ENCODE peak calls at places on chromosomes 12 and 14, in four cellular contexts. Y is IMR-90, I is ovary, J is lower lobe of right lung. W is an unnamed sample.

GRCh38 chr12:6828671-6829531 is 694 bp downstream of the P3H3 start:
- DNase-seq in Y (peak; percentile 50), I (peak; percentile 69), J (no peak), W (peak; percentile 25)

GRCh38 chr14:54299393-54300363 is 97.1 kb upstream of the CDKN3 start:
- DNase-seq in Y (peak; percentile 32), I (no peak), J (no peak), W (no peak)

GRCh38 chr12:31591308-31591901 is 469 bp upstream of the DENND5B start:
- DNase-seq in Y (no peak), I (no peak), J (no peak), W (no peak)

GRCh38 chr14:90445011-90445410 is 48.2 kb downstream of the CALM1 start:
- DNase-seq in Y (no peak), I (no peak), J (no peak), W (no peak)

GRCh38 chr12:958449-959123 is 9.1 kb upstream of the RAD52 start:
- DNase-seq in Y (no peak), I (no peak), J (no peak), W (no peak)

GRCh38 chr14:76773188-76773885 is 12.1 kb downstream of the VASH1 start:
- DNase-seq in Y (peak; percentile 82), I (peak; percentile 88), J (peak; percentile 81), W (no peak)

GRCh38 chr12:3129301-3130052 is 52.3 kb downstream of the TSPAN9 start:
- DNase-seq in Y (peak; percentile 88), I (no peak), J (no peak), W (no peak)

GRCh38 chr14:21913759-21914158 is 240.1 kb upstream of the OR4E1 start:
- DNase-seq in Y (peak; percentile 38), I (no peak), J (peak; percentile 47), W (peak; percentile 52)

GRCh38 chr14:61322011-61322798 is 826 bp downstream of the PRKCH start:
- DNase-seq in Y (no peak), I (peak; percentile 43), J (peak; percentile 81), W (peak; percentile 65)

GRCh38 chr12:48350249-48351021 is at the start of gene ZNF641:
- DNase-seq in Y (peak; percentile 48), I (peak; percentile 76), J (peak; percentile 89), W (peak; percentile 91)

GRCh38 chr12:2627343-2628191 is 167.2 kb upstream of the FKBP4 start:
- DNase-seq in Y (no peak), I (no peak), J (no peak), W (no peak)

GRCh38 chr12:51847830-51848727 is at the start of gene FIGNL2:
- DNase-seq in Y (peak; percentile 12), I (no peak), J (no peak), W (no peak)

GRCh38 chr12:57581802-57582201 is 9.2 kb upstream of the PIP4K2C start:
- DNase-seq in Y (no peak), I (no peak), J (no peak), W (no peak)

GRCh38 chr14:65101631-65102440 is 481 bp downstream of the MAX start:
- DNase-seq in Y (no peak), I (no peak), J (peak; percentile 58), W (peak; percentile 54)

GRCh38 chr12:41967668-41968649 is 176.7 kb downstream of the GXYLT1 start:
- DNase-seq in Y (no peak), I (no peak), J (no peak), W (no peak)

GRCh38 chr14:60867503-60868172 is 113.2 kb downstream of the TRMT5 start:
- DNase-seq in Y (peak; percentile 40), I (no peak), J (no peak), W (no peak)

GRCh38 chr12:114319422-114319821 is 86.5 kb downstream of the TBX5 start:
- DNase-seq in Y (peak; percentile 52), I (no peak), J (no peak), W (no peak)

GRCh38 chr14:100165376-100165775 is 5.9 kb upstream of the DEGS2 start:
- DNase-seq in Y (no peak), I (no peak), J (no peak), W (no peak)

GRCh38 chr12:54159140-54159539 is 29.6 kb downstream of the SMUG1 start:
- DNase-seq in Y (no peak), I (no peak), J (no peak), W (no peak)

DNA sequence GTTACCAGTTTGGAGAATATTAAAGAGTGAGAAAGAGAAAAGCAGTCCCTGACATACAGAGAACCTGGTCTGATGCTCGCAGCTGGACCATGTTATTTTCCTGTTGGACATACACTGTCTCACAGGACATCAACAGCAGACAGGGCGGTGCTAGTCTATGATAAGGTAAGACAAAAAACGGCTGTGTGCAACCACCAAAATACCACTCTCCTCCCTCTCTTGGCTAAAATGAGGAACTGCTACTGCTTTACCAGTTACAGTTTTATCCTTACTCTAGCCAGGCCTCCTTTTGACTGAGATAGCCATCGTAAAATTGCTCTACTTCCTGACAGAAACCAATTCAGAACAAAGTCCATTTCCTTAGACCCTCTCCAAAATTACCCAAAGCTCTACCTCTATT is 47.0 kb upstream of the ERGIC2 start:
- DNase-seq in Y (no peak), I (no peak), J (no peak), W (no peak)
- TF ChIP-seq CTCF in Y (no peak), I (no peak), J (peak; percentile 16), W (no peak)

GRCh38 chr12:120332041-120332440 is 4.5 kb upstream of the PLA2G1B start:
- DNase-seq in Y (no peak), I (no peak), J (no peak), W (no peak)
- H3K4me1 ChIP-seq in Y (no peaks in the 10 kb centered on the region), I (peaks cover 8% of the 10 kb centered on the region), J (peaks cover 1% of the 10 kb centered on the region), W (no peaks in the 10 kb centered on the region)

DNA sequence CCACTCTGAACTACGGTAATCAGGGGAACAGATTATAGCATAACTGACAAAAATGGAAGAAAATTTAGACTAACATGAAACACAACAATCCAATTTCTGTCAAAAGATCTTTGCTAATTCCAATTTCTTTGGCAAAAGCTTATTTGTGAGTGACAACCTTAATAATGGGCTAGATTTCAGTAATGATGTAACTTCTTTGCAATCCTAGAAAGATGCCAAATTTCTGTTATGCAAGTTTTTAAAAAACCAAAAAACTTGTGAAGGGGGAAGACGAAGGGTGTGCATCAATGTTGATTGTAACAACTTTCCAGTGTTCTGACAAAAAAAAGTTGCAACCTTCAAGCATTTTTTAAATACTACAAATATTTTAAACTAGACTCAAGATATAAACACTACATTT is 59.9 kb downstream of the DICER1 start:
- DNase-seq in Y (peak; percentile 12), I (no peak), J (no peak), W (no peak)
- H3K36me3 ChIP-seq in Y (peaks cover 30% of the 10 kb centered on the region), I (no peaks in the 10 kb centered on the region), J (peaks cover 62% of the 10 kb centered on the region), W (no peaks in the 10 kb centered on the region)

GRCh38 chr14:66507181-66507721 is 696 bp upstream of the GPHN start:
- DNase-seq in Y (no peak), I (no peak), J (no peak), W (no peak)

GRCh38 chr14:66509874-66510273 is 1.9 kb downstream of the GPHN start:
- DNase-seq in Y (no peak), I (no peak), J (no peak), W (no peak)

GRCh38 chr14:66508846-66509621 is 1.1 kb downstream of the GPHN start:
- DNase-seq in Y (peak; percentile 15), I (peak; percentile 48), J (peak; percentile 49), W (peak; percentile 79)

GRCh38 chr14:66508547-66508845 is 549 bp downstream of the GPHN start:
- DNase-seq in Y (no peak), I (no peak), J (no peak), W (no peak)

GRCh38 chr14:66507722-66508546 is at the start of gene GPHN:
- DNase-seq in Y (peak; percentile 97), I (peak; percentile 93), J (peak; percentile 98), W (peak; percentile 97)
- TF ChIP-seq CTCF in Y (peak; percentile 25), I (peak; percentile 17), J (peak; percentile 32), W (peak; percentile 20)

GRCh38 chr14:49621114-49621881 is 699 bp downstream of the MGAT2 start:
- DNase-seq in Y (peak; percentile 28), I (peak; percentile 66), J (peak; percentile 90), W (peak; percentile 68)

GRCh38 chr14:49617846-49618519 is 2.4 kb downstream of the RPL36AL start:
- DNase-seq in Y (no peak), I (no peak), J (no peak), W (no peak)

GRCh38 chr14:49622022-49622607 is 1.5 kb downstream of the MGAT2 start:
- DNase-seq in Y (no peak), I (no peak), J (no peak), W (no peak)

GRCh38 chr14:49620182-49621113 is at the start of the genes MGAT2 and RPL36AL:
- DNase-seq in Y (peak; percentile 99), I (peak; percentile 99), J (peak; percentile 98), W (peak; percentile 100)

GRCh38 chr14:49619730-49620129 is 696 bp downstream of the RPL36AL start:
- DNase-seq in Y (no peak), I (no peak), J (no peak), W (no peak)
- H3K4me1 ChIP-seq in Y (peaks cover 13% of the 10 kb centered on the region), I (peaks cover 11% of the 10 kb centered on the region), J (peaks cover 43% of the 10 kb centered on the region), W (no peaks in the 10 kb centered on the region)

DNA sequence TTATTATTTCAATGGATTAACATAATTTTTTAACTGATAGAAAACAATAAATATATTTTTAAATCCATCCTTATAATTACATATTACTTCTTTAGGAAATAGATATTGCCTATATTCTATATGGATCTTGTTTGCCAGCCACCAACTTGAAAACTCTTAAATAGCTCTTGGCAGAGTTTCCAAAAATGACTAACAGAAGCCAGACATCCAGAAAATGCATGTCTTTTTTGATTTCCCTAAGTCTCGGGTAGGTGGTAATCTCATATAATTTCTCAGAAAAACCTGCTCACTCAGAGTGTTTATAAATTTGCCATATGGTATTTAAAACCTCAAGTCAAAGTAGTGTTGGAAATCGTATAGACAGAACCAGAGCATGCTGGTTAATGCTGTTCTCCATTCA is 360.4 kb upstream of the FOXG1 start:
- DNase-seq in Y (no peak), I (no peak), J (no peak), W (no peak)
- H3K36me3 ChIP-seq in Y (no peaks in the 10 kb centered on the region), I (no peaks in the 10 kb centered on the region), J (no peaks in the 10 kb centered on the region), W (no peaks in the 10 kb centered on the region)

GRCh38 chr14:25833341-25834121 is 764.3 kb downstream of the NOVA1 start:
- DNase-seq in Y (no peak), I (no peak), J (no peak), W (no peak)
- TF ChIP-seq CTCF in Y (no peak), I (no peak), J (no peak), W (peak; percentile 21)